ENCODE peak calls at places on chromosomes 4 and X, in five cellular contexts. S is stomach, Q is transverse colon, U is upper lobe of left lung, O is A549. N is an unnamed sample.

GRCh38 chr4:31088600-31089230 is 368.5 kb downstream of the PCDH7 start:
- DNase-seq in S (no peak), Q (no peak), U (no peak), O (no peak), N (no peak)

GRCh38 chr4:2461246-2461960 is 7.5 kb upstream of the RNF4 start:
- DNase-seq in S (no peak), Q (no peak), U (no peak), O (no peak), N (no peak)

GRCh38 chrX:153361781-153362397 is 27.9 kb downstream of the ZNF275 start:
- DNase-seq in S (no peak), Q (no peak), U (no peak), O (no peak), N (no peak)

GRCh38 chr4:183347586-183347985 is 25.4 kb upstream of the CLDN24 start:
- DNase-seq in S (no peak), Q (no peak), U (no peak), O (no peak), N (no peak)

GRCh38 chr4:48079972-48080391 is 54.1 kb downstream of the TXK start:
- DNase-seq in S (no peak), Q (no peak), U (no peak), O (peak; percentile 50), N (no peak)

GRCh38 chr4:601612-602558 is 23.5 kb upstream of the PDE6B start:
- DNase-seq in S (no peak), Q (no peak), U (no peak), O (no peak), N (no peak)

GRCh38 chr4:101171747-101172146 is 175.6 kb downstream of the PPP3CA start:
- DNase-seq in S (no peak), Q (no peak), U (no peak), O (no peak), N (no peak)

GRCh38 chr4:107478327-107478946 is 241.6 kb downstream of the PAPSS1 start:
- DNase-seq in S (no peak), Q (no peak), U (no peak), O (no peak), N (no peak)

GRCh38 chr4:164977243-164978164 is at the start of gene TRIM61:
- DNase-seq in S (no peak), Q (peak; percentile 25), U (peak; percentile 63), O (no peak), N (peak; percentile 52)

GRCh38 chr4:13143234-13143633 is 340.9 kb downstream of the RAB28 start:
- DNase-seq in S (no peak), Q (no peak), U (no peak), O (no peak), N (no peak)

GRCh38 chr4:113958766-113959540 is 20.5 kb downstream of the ARSJ start:
- DNase-seq in S (no peak), Q (no peak), U (no peak), O (peak; percentile 83), N (no peak)

GRCh38 chr4:183438458-183439113 is 5.8 kb upstream of the CDKN2AIP start:
- DNase-seq in S (peak; percentile 63), Q (peak; percentile 41), U (peak; percentile 28), O (peak; percentile 86), N (no peak)

GRCh38 chrX:276588-277171 is 4.5 kb upstream of the PLCXD1 start:
- DNase-seq in S (peak; percentile 67), Q (peak; percentile 49), U (peak; percentile 59), O (peak; percentile 58), N (no peak)

GRCh38 chrX:103464071-103464773 is 55.1 kb downstream of the RAB40A start:
- DNase-seq in S (no peak), Q (peak; percentile 10), U (no peak), O (peak; percentile 54), N (peak; percentile 31)

GRCh38 chr4:40516651-40517050 is 113.0 kb downstream of the RBM47 start:
- DNase-seq in S (peak; percentile 52), Q (peak; percentile 44), U (peak; percentile 40), O (no peak), N (no peak)

GRCh38 chr4:40511017-40511614 is 118.5 kb downstream of the RBM47 start:
- DNase-seq in S (peak; percentile 85), Q (no peak), U (peak; percentile 62), O (no peak), N (no peak)

GRCh38 chr4:40514409-40515025 is 115.1 kb downstream of the RBM47 start:
- DNase-seq in S (peak; percentile 83), Q (peak; percentile 87), U (peak; percentile 62), O (peak; percentile 39), N (no peak)

GRCh38 chr4:40515037-40515397 is 114.6 kb downstream of the RBM47 start:
- DNase-seq in S (peak; percentile 31), Q (no peak), U (no peak), O (no peak), N (no peak)

DNA sequence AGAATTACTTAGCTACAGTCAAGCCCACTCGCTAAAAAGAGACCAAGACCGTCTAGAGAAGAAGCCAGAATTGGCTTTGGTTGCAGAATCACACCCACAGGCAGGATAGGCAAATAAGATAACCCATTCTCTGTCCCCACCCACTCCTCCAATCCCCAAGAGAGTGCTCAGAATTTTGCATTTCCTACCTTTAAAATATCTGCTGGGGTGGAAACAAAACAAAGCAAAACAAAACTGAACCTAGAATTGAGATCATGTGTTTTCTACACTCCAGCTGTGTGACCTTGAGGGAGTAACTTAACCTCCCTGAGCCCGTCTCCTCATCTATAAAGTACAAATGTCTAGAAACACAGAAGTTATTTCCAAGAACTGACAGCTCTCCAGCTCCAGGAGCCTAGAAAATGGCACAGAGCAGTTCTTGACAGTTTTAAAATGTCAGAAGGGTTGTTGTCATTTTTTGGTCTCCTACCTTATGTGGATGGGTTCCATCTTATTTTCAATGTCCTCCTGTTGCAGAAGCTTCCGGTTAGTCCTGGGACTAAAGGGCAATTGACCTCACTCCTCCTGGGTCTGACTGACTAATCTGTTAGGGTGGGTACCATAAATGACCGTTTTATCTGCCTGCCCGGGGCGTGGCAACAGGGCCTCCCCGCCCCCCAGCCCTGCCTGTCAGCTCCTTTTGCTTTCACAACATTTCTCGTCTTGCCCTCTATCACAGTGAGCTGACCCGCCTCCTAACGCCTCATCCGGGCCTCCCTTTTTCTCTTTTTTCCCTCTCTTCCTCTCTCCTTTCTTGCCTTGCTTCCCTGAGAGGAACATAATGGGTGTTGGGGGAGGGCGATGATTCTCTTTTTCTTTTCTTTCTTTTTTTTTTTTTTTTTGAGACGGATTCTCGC is 114.0 kb downstream of the RBM47 start:
- DNase-seq in S (peak; percentile 72), Q (peak; percentile 86), U (peak; percentile 77), O (peak; percentile 81), N (no peak)
- TF ChIP-seq POLR2A in S (no peak), Q (peak; percentile 90), U (no peak), O (no peak), N (no peak)

GRCh38 chrX:40746536-40746935 is 11.2 kb upstream of the MED14 start:
- DNase-seq in S (no peak), Q (no peak), U (no peak), O (no peak), N (no peak)
- TF ChIP-seq EP300 in S (no peak), Q (no peak), U (no peak), O (no peak), N (no peak)

GRCh38 chrX:131068945-131069719 is 11.0 kb downstream of the ARHGAP36 start:
- DNase-seq in S (no peak), Q (no peak), U (no peak), O (peak; percentile 86), N (no peak)
- TF ChIP-seq CTCF in S (no peak), Q (no peak), U (no peak), O (peak; percentile 54), N (no peak)

GRCh38 chr4:8468746-8469535 is 28.4 kb downstream of the TRMT44 start:
- DNase-seq in S (peak; percentile 64), Q (peak; percentile 55), U (peak; percentile 72), O (peak; percentile 53), N (peak; percentile 89)
- TF ChIP-seq POLR2A in S (no peak), Q (no peak), U (no peak), O (no peak), N (no peak)

GRCh38 chrX:12948495-12948894 is 26.4 kb upstream of the TMSB4X start:
- DNase-seq in S (no peak), Q (no peak), U (no peak), O (no peak), N (no peak)

GRCh38 chrX:12949205-12949926 is 25.5 kb upstream of the TMSB4X start:
- DNase-seq in S (no peak), Q (no peak), U (no peak), O (no peak), N (no peak)

GRCh38 chrX:12950851-12951589 is 23.9 kb upstream of the TMSB4X start:
- DNase-seq in S (peak; percentile 39), Q (peak; percentile 63), U (peak; percentile 72), O (peak; percentile 76), N (no peak)

GRCh38 chrX:12951590-12951965 is 23.3 kb upstream of the TMSB4X start:
- DNase-seq in S (no peak), Q (no peak), U (no peak), O (no peak), N (no peak)

DNA sequence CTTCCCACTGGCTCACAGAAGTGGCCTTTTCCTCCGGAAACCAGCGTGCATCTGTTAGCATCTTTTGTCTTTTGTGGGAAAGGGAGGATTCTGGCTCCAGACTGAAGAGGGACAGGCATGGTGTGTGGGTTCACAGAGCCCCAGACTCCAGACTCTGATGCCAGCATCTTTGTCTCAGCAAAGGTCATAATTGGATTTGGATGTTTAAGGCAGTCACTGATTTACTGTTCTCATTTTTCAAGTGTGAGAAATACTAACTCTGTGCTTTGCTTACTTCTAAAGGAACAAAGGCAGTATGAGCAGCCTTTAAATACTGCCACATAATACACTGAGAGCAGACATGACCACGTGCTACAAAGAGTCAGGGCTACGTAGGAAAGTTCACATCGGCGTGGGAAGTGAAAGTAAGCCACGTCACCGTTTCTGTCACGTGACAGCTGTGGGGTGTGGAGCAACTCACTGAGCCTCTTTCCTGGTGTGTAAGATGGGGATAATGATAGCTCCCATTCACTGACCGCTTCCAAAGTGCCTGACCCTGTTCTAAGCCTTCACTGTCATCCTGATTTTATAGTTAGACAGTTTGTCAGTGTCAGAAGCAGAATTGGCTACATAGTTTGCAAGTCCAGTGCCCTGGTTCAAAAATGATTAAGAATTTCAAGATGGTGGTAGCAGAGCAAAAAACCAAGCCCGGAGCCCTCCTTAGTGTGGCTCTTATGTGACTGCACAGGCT is 24.8 kb upstream of the TMSB4X start:
- DNase-seq in S (peak; percentile 83), Q (peak; percentile 89), U (peak; percentile 86), O (no peak), N (peak; percentile 73)
- TF ChIP-seq EP300 in S (no peak), Q (no peak), U (peak; percentile 21), O (no peak), N (no peak)

GRCh38 chr4:139943277-139943676 is 210.7 kb downstream of the MAML3 start:
- DNase-seq in S (no peak), Q (no peak), U (no peak), O (no peak), N (no peak)
- TF ChIP-seq CTCF in S (no peak), Q (no peak), U (no peak), O (no peak), N (no peak)

N was measured in ovary.